ENCODE peak calls at places on chromosomes 1 and 21, in four cellular contexts. V, I, K and Y are unnamed samples.

GRCh38 chr1:203173156-203173555 is 2.5 kb downstream of the MYBPH start:
- DNase-seq in V (no peak), I (no peak), K (no peak), Y (no peak)

GRCh38 chr1:207691006-207691405 is 46.1 kb downstream of the CR1L start:
- DNase-seq in V (no peak), I (no peak), K (no peak), Y (no peak)

GRCh38 chr1:15714438-15715136 is 21.5 kb upstream of the SLC25A34 start:
- DNase-seq in V (no peak), I (no peak), K (no peak), Y (no peak)

GRCh38 chr21:45054927-45055612 is 19.3 kb upstream of the ADARB1 start:
- DNase-seq in K (no peak), V (no peak), I (no peak), Y (no peak)

GRCh38 chr1:156114919-156115513 is 505 bp downstream of the LMNA start:
- DNase-seq in K (no peak), V (peak; percentile 73), I (no peak), Y (peak; percentile 62)

GRCh38 chr1:113747376-113747775 is 11.9 kb downstream of the PHTF1 start:
- DNase-seq in I (no peak), V (no peak), K (no peak), Y (no peak)

GRCh38 chr1:168783831-168784230 is 54.8 kb upstream of the DPT start:
- DNase-seq in I (peak; percentile 11), K (no peak), V (no peak), Y (no peak)

GRCh38 chr1:97314685-97315084 is 593.1 kb downstream of the PTBP2 start:
- DNase-seq in V (no peak), K (no peak), I (no peak), Y (no peak)

GRCh38 chr1:25554886-25555752 is 11.7 kb downstream of the LDLRAP1 start:
- DNase-seq in V (no peak), K (no peak), I (no peak), Y (no peak)

GRCh38 chr1:35808376-35809155 is 750 bp downstream of the AGO4 start:
- DNase-seq in K (no peak), I (peak; percentile 14), V (peak; percentile 53), Y (peak; percentile 38)

GRCh38 chr1:173050865-173051264 is at the start of gene TNFSF18:
- DNase-seq in I (no peak), K (no peak), V (no peak), Y (no peak)

GRCh38 chr1:228955691-228956090 is 220.4 kb downstream of the RHOU start:
- DNase-seq in V (no peak), K (no peak), I (no peak), Y (no peak)

GRCh38 chr1:56168176-56168575 is 411.2 kb downstream of the PLPP3 start:
- DNase-seq in K (no peak), I (no peak), V (no peak), Y (no peak)

GRCh38 chr21:33976082-33976979 is 60.7 kb upstream of the ATP5PO start:
- DNase-seq in V (peak; percentile 42), I (peak; percentile 67), K (peak; percentile 39), Y (no peak)

GRCh38 chr1:205750683-205751651 is 985 bp upstream of the NUCKS1 start:
- DNase-seq in K (no peak), I (peak; percentile 19), V (peak; percentile 67), Y (peak; percentile 26)

GRCh38 chr1:232380131-232380530 is 249.8 kb downstream of the SIPA1L2 start:
- DNase-seq in K (no peak), I (no peak), V (no peak), Y (no peak)

GRCh38 chr21:41375875-41376274 is 14.0 kb downstream of the MX2 start:
- DNase-seq in K (no peak), I (no peak), V (no peak), Y (no peak)